ENCODE peak calls at places on chromosome 6, in five cellular contexts. N, G, A, W and J are unnamed samples.

GRCh38 chr6:101401792-101402617 is 8.5 kb downstream of the GRIK2 start:
- DNase-seq in N (peak; percentile 46), G (no peak), A (no peak), W (peak; percentile 86), J (no peak)

GRCh38 chr6:40371621-40372020 is 215.5 kb downstream of the LRFN2 start:
- DNase-seq in N (no peak), G (no peak), A (peak; percentile 73), W (no peak), J (no peak)

GRCh38 chr6:7108964-7109836 is 1.4 kb downstream of the RREB1 start:
- DNase-seq in N (peak; percentile 82), G (peak; percentile 76), A (peak; percentile 58), W (peak; percentile 68), J (peak; percentile 92)

GRCh38 chr6:154995241-154996162 is at the start of gene TIAM2:
- DNase-seq in N (no peak), G (no peak), A (no peak), W (peak; percentile 91), J (peak; percentile 61)

GRCh38 chr6:134245041-134245440 is 72.9 kb downstream of the SGK1 start:
- DNase-seq in N (peak; percentile 89), G (no peak), A (peak; percentile 68), W (no peak), J (peak; percentile 46)

GRCh38 chr6:135637701-135638100 is 140.2 kb upstream of the AHI1 start:
- DNase-seq in N (peak; percentile 35), G (no peak), A (no peak), W (no peak), J (peak; percentile 37)

GRCh38 chr6:159853735-159854134 is 37.1 kb upstream of the MAS1 start:
- DNase-seq in N (no peak), G (no peak), A (no peak), W (no peak), J (no peak)

GRCh38 chr6:156593127-156593526 is 184.1 kb upstream of the ARID1B start:
- DNase-seq in N (no peak), G (no peak), A (no peak), W (no peak), J (no peak)

GRCh38 chr6:164436976-164437375 is 872.4 kb downstream of the C6orf118 start:
- DNase-seq in N (no peak), G (no peak), A (no peak), W (no peak), J (no peak)

GRCh38 chr6:113632220-113632864 is 224.8 kb upstream of the MARCKS start:
- DNase-seq in N (peak; percentile 88), G (peak; percentile 50), A (peak; percentile 99), W (no peak), J (peak; percentile 87)

GRCh38 chr6:121732641-121733040 is 297.2 kb downstream of the GJA1 start:
- DNase-seq in N (peak; percentile 59), G (no peak), A (no peak), W (no peak), J (no peak)

GRCh38 chr6:45411959-45412358 is 34.2 kb upstream of the SUPT3H start:
- DNase-seq in N (no peak), G (no peak), A (peak; percentile 43), W (no peak), J (peak; percentile 44)

GRCh38 chr6:45417461-45417860 is 39.7 kb upstream of the SUPT3H start:
- DNase-seq in N (no peak), G (no peak), A (no peak), W (no peak), J (no peak)

GRCh38 chr6:45415778-45416518 is 38.2 kb upstream of the SUPT3H start:
- DNase-seq in N (no peak), G (no peak), A (no peak), W (no peak), J (no peak)

GRCh38 chr6:45416700-45417099 is 39.0 kb upstream of the SUPT3H start:
- DNase-seq in N (no peak), G (no peak), A (no peak), W (no peak), J (no peak)

GRCh38 chr6:45415315-45415714 is 37.6 kb upstream of the SUPT3H start:
- DNase-seq in N (no peak), G (no peak), A (no peak), W (no peak), J (no peak)
- H3K9ac ChIP-seq in N (no peak overlapping the region), G (no peak overlapping the region), A (no peak overlapping the region), W (no peak overlapping the region), J (no peak overlapping the region)

GRCh38 chr6:33312361-33313104 is 1.3 kb downstream of the TAPBP start:
- DNase-seq in N (peak; percentile 64), G (peak; percentile 94), A (peak; percentile 85), W (peak; percentile 92), J (peak; percentile 59)
- H3K4me3 ChIP-seq in N (peak overlapping the region; percentile 64), G (peak overlapping the region; percentile 79), A (peak overlapping the region; percentile 85), W (peak overlapping the region; percentile 75), J (peak overlapping the region; percentile 95)

GRCh38 chr6:35730745-35731413 is 6.0 kb upstream of the ARMC12 start:
- DNase-seq in N (no peak), G (no peak), A (no peak), W (no peak), J (no peak)

GRCh38 chr6:35728663-35729348 is 8.0 kb upstream of the ARMC12 start:
- DNase-seq in N (no peak), G (peak; percentile 61), A (peak; percentile 66), W (no peak), J (no peak)

GRCh38 chr6:35727935-35728662 is 8.7 kb upstream of the ARMC12 start:
- DNase-seq in N (peak; percentile 94), G (peak; percentile 89), A (peak; percentile 95), W (peak; percentile 82), J (peak; percentile 98)

GRCh38 chr6:35729722-35730121 is 7.1 kb upstream of the ARMC12 start:
- DNase-seq in N (no peak), G (peak; percentile 57), A (no peak), W (no peak), J (no peak)

GRCh38 chr6:35729349-35729678 is 7.5 kb upstream of the ARMC12 start:
- DNase-seq in N (no peak), G (no peak), A (no peak), W (no peak), J (no peak)
- H3K9ac ChIP-seq in N (no peak overlapping the region), G (peak overlapping the region; percentile 82), A (peak overlapping the region; percentile 83), W (no peak overlapping the region), J (peak overlapping the region; percentile 96)

GRCh38 chr6:37177083-37177949 is 7.4 kb downstream of the PIM1 start:
- DNase-seq in N (no peak), G (no peak), A (no peak), W (no peak), J (no peak)
- H3K4me3 ChIP-seq in N (no peak overlapping the region), G (no peak overlapping the region), A (no peak overlapping the region), W (no peak overlapping the region), J (no peak overlapping the region)

GRCh38 chr6:15780437-15780836 is 117.6 kb upstream of the DTNBP1 start:
- DNase-seq in N (no peak), G (no peak), A (no peak), W (no peak), J (no peak)

GRCh38 chr6:15781333-15781732 is 118.5 kb upstream of the DTNBP1 start:
- DNase-seq in N (no peak), G (no peak), A (no peak), W (no peak), J (no peak)

GRCh38 chr6:15776458-15776980 is 113.7 kb upstream of the DTNBP1 start:
- DNase-seq in N (no peak), G (no peak), A (no peak), W (no peak), J (no peak)

GRCh38 chr6:15781890-15782289 is 119.1 kb upstream of the DTNBP1 start:
- DNase-seq in N (no peak), G (no peak), A (no peak), W (no peak), J (no peak)

GRCh38 chr6:15779726-15780125 is 116.9 kb upstream of the DTNBP1 start:
- DNase-seq in N (no peak), G (no peak), A (no peak), W (no peak), J (no peak)
- H3K9ac ChIP-seq in N (no peak overlapping the region), G (no peak overlapping the region), A (no peak overlapping the region), W (no peak overlapping the region), J (no peak overlapping the region)

DNA sequence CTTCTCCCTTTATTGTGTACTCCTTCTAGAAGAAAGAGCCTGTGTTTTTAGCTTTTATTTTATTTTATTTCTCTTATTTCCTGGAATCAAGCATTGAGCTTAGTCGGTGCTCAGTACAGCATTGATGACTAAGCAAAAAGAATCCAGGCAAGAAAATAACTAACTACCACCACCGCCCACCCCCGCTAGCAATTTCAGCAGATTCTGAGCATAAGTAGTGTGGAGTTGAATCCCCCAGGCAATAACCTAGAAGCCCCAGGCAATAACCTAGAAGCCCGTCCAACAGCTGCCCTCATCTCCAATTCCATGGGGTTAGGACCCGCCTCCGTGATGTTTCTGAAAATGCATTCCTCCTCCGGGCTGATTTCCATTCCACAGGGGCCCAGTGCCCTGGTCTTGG is 258.0 kb upstream of the TAB2 start:
- DNase-seq in N (peak; percentile 23), G (no peak), A (no peak), W (no peak), J (no peak)
- H3K4me3 ChIP-seq in N (no peak overlapping the region), G (no peak overlapping the region), A (no peak overlapping the region), W (no peak overlapping the region), J (no peak overlapping the region)